ENCODE peak calls at places on chromosomes 1 and 21, in eight cellular contexts. One of them, this sample, is unnamed.
A peak's percentile ranks its signal among the peaks of the same experiment; 100 is the strongest.

GRCh38 chr1:245091818-245092637 is 62.8 kb upstream of the KIF26B start:
- DNase-seq in fibroblast of lung: peak; percentile 99
- DNase-seq in cardiac muscle cell: no peak
- DNase-seq in epithelial cell of esophagus: peak; percentile 97
- DNase-seq in MM.1S: no peak
- DNase-seq in body of pancreas: peak; percentile 12
- DNase-seq in psoas muscle: no peak
- DNase-seq in ovary: no peak
- DNase-seq in this sample: peak; percentile 94

GRCh38 chr1:59229138-59229537 is 67.8 kb upstream of the FGGY start:
- DNase-seq in fibroblast of lung: no peak
- DNase-seq in epithelial cell of esophagus: peak; percentile 59
- DNase-seq in body of pancreas: no peak
- DNase-seq in cardiac muscle cell: no peak
- DNase-seq in MM.1S: no peak
- DNase-seq in psoas muscle: no peak
- DNase-seq in ovary: no peak
- DNase-seq in this sample: peak; percentile 49

GRCh38 chr1:38009088-38009840 is 3.3 kb upstream of the UTP11 start:
- DNase-seq in psoas muscle: peak; percentile 88
- DNase-seq in ovary: no peak
- DNase-seq in body of pancreas: no peak
- DNase-seq in cardiac muscle cell: peak; percentile 36
- DNase-seq in MM.1S: no peak
- DNase-seq in fibroblast of lung: peak; percentile 72
- DNase-seq in epithelial cell of esophagus: peak; percentile 75
- DNase-seq in this sample: peak; percentile 75

GRCh38 chr1:87121732-87122163 is 206.9 kb upstream of the LMO4 start:
- DNase-seq in ovary: no peak
- DNase-seq in MM.1S: no peak
- DNase-seq in psoas muscle: no peak
- DNase-seq in epithelial cell of esophagus: no peak
- DNase-seq in fibroblast of lung: no peak
- DNase-seq in body of pancreas: no peak
- DNase-seq in cardiac muscle cell: no peak
- DNase-seq in this sample: no peak

GRCh38 chr1:194512361-194512760 is 1325.9 kb upstream of the B3GALT2 start:
- DNase-seq in fibroblast of lung: no peak
- DNase-seq in MM.1S: no peak
- DNase-seq in psoas muscle: no peak
- DNase-seq in body of pancreas: no peak
- DNase-seq in cardiac muscle cell: no peak
- DNase-seq in ovary: no peak
- DNase-seq in epithelial cell of esophagus: no peak
- DNase-seq in this sample: no peak

GRCh38 chr1:215719569-215719968 is 152.5 kb downstream of the KCTD3 start:
- DNase-seq in cardiac muscle cell: no peak
- DNase-seq in ovary: no peak
- DNase-seq in body of pancreas: no peak
- DNase-seq in MM.1S: no peak
- DNase-seq in psoas muscle: no peak
- DNase-seq in epithelial cell of esophagus: peak; percentile 55
- DNase-seq in fibroblast of lung: peak; percentile 25
- DNase-seq in this sample: no peak

GRCh38 chr21:45152265-45152746 is 77.9 kb downstream of the ADARB1 start:
- DNase-seq in epithelial cell of esophagus: no peak
- DNase-seq in MM.1S: no peak
- DNase-seq in ovary: no peak
- DNase-seq in body of pancreas: peak; percentile 18
- DNase-seq in psoas muscle: no peak
- DNase-seq in fibroblast of lung: peak; percentile 65
- DNase-seq in cardiac muscle cell: peak; percentile 48
- DNase-seq in this sample: no peak

GRCh38 chr21:32252136-32252535 is 26.7 kb downstream of the MIS18A start:
- DNase-seq in epithelial cell of esophagus: no peak
- DNase-seq in fibroblast of lung: no peak
- DNase-seq in MM.1S: no peak
- DNase-seq in cardiac muscle cell: no peak
- DNase-seq in body of pancreas: no peak
- DNase-seq in psoas muscle: no peak
- DNase-seq in ovary: no peak
- DNase-seq in this sample: no peak

GRCh38 chr1:85649591-85649990 is 58.6 kb downstream of the ZNHIT6 start:
- DNase-seq in cardiac muscle cell: no peak
- DNase-seq in psoas muscle: no peak
- DNase-seq in body of pancreas: no peak
- DNase-seq in epithelial cell of esophagus: no peak
- DNase-seq in ovary: no peak
- DNase-seq in MM.1S: no peak
- DNase-seq in fibroblast of lung: no peak
- DNase-seq in this sample: no peak

GRCh38 chr1:2383576-2383975 is 7.8 kb downstream of the MORN1 start:
- DNase-seq in MM.1S: no peak
- DNase-seq in ovary: peak; percentile 15
- DNase-seq in fibroblast of lung: no peak
- DNase-seq in cardiac muscle cell: no peak
- DNase-seq in body of pancreas: no peak
- DNase-seq in epithelial cell of esophagus: no peak
- DNase-seq in psoas muscle: peak; percentile 22
- DNase-seq in this sample: no peak

GRCh38 chr1:15876357-15876756 is 28.9 kb downstream of the SPEN start:
- DNase-seq in fibroblast of lung: no peak
- DNase-seq in epithelial cell of esophagus: peak; percentile 18
- DNase-seq in cardiac muscle cell: peak; percentile 25
- DNase-seq in body of pancreas: peak; percentile 21
- DNase-seq in ovary: no peak
- DNase-seq in MM.1S: no peak
- DNase-seq in psoas muscle: no peak
- DNase-seq in this sample: no peak

GRCh38 chr1:198465201-198466144 is 75.0 kb downstream of the ATP6V1G3 start:
- DNase-seq in cardiac muscle cell: peak; percentile 48
- DNase-seq in ovary: no peak
- DNase-seq in epithelial cell of esophagus: peak; percentile 73
- DNase-seq in fibroblast of lung: peak; percentile 64
- DNase-seq in psoas muscle: no peak
- DNase-seq in body of pancreas: no peak
- DNase-seq in MM.1S: peak; percentile 66
- DNase-seq in this sample: peak; percentile 82

GRCh38 chr1:172895050-172895460 is 155.7 kb downstream of the TNFSF18 start:
- DNase-seq in ovary: no peak
- DNase-seq in psoas muscle: no peak
- DNase-seq in cardiac muscle cell: peak; percentile 8
- DNase-seq in MM.1S: peak; percentile 94
- DNase-seq in body of pancreas: no peak
- DNase-seq in epithelial cell of esophagus: no peak
- DNase-seq in fibroblast of lung: peak; percentile 25
- DNase-seq in this sample: no peak

GRCh38 chr1:209341689-209342420 is 241.7 kb upstream of the CAMK1G start:
- DNase-seq in psoas muscle: no peak
- DNase-seq in fibroblast of lung: no peak
- DNase-seq in epithelial cell of esophagus: no peak
- DNase-seq in MM.1S: no peak
- DNase-seq in cardiac muscle cell: no peak
- DNase-seq in body of pancreas: no peak
- DNase-seq in ovary: no peak
- DNase-seq in this sample: no peak

GRCh38 chr1:179175011-179175934 is 54.2 kb downstream of the ABL2 start:
- DNase-seq in fibroblast of lung: peak; percentile 87
- DNase-seq in epithelial cell of esophagus: peak; percentile 85
- DNase-seq in cardiac muscle cell: no peak
- DNase-seq in psoas muscle: no peak
- DNase-seq in ovary: no peak
- DNase-seq in MM.1S: no peak
- DNase-seq in body of pancreas: no peak
- DNase-seq in this sample: peak; percentile 45

GRCh38 chr1:218226005-218226404 is 59.1 kb upstream of the RRP15 start:
- DNase-seq in body of pancreas: no peak
- DNase-seq in MM.1S: no peak
- DNase-seq in psoas muscle: no peak
- DNase-seq in fibroblast of lung: no peak
- DNase-seq in cardiac muscle cell: no peak
- DNase-seq in epithelial cell of esophagus: no peak
- DNase-seq in ovary: no peak
- DNase-seq in this sample: no peak
- H3K4me3 ChIP-seq in body of pancreas: no peak overlapping the region
- H3K4me3 ChIP-seq in MM.1S: no peak overlapping the region
- H3K4me3 ChIP-seq in psoas muscle: no peak overlapping the region
- H3K4me3 ChIP-seq in fibroblast of lung: no peak overlapping the region
- H3K4me3 ChIP-seq in cardiac muscle cell: no peak overlapping the region
- H3K4me3 ChIP-seq in epithelial cell of esophagus: no peak overlapping the region
- H3K4me3 ChIP-seq in ovary: no peak overlapping the region
- H3K4me3 ChIP-seq in this sample: no peak overlapping the region

GRCh38 chr1:68570859-68571258 is 74.0 kb upstream of the DEPDC1 start:
- DNase-seq in epithelial cell of esophagus: no peak
- DNase-seq in psoas muscle: no peak
- DNase-seq in fibroblast of lung: no peak
- DNase-seq in MM.1S: no peak
- DNase-seq in ovary: no peak
- DNase-seq in body of pancreas: no peak
- DNase-seq in cardiac muscle cell: no peak
- DNase-seq in this sample: peak; percentile 26
- TF ChIP-seq CTCF in epithelial cell of esophagus: no peak
- TF ChIP-seq CTCF in psoas muscle: no peak
- TF ChIP-seq CTCF in fibroblast of lung: no peak
- TF ChIP-seq CTCF in MM.1S: no peak
- TF ChIP-seq CTCF in ovary: no peak
- TF ChIP-seq CTCF in body of pancreas: no peak
- TF ChIP-seq CTCF in cardiac muscle cell: no peak
- TF ChIP-seq CTCF in this sample: no peak

DNA sequence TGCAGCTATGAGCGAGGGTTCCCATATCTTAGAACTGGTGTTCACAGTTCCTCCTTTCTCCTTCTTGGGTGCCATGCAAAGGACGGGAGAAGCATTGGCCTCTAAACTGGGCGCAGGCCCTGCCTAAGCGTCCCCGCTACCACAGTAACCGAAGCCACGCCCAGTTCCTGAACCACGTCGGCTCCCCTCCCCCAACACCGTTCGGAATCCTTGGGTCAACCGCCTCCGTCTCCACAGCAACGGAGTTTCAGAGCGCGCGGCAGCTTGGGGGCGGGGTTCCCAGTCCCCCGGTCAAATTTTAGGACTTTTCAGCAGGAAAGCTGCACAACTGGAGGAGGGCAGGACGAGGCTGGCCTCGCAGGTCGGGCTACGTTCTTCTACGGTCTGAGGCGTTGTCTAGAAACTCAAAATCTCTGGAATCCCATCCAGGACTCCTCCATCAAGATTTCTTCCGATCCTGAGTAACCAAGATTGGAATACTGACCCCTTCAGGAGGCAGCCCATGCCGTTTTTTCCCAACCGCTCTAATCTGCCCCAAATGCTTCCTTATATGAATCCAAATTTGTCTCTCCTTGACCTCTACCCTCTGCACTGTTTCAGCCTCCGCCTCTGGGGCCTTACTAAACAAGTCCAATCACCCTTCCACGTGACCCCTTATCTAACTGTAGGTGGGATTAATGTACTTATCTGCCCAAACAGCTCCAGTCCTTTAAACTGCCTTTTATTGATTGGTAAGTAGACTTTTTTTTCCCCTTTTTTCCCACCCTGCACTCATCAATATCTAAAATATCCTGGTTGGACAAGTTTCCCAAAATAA is at the start of gene SPAG17:
- DNase-seq in MM.1S: no peak
- DNase-seq in cardiac muscle cell: peak; percentile 88
- DNase-seq in epithelial cell of esophagus: peak; percentile 72
- DNase-seq in fibroblast of lung: peak; percentile 66
- DNase-seq in psoas muscle: peak; percentile 80
- DNase-seq in body of pancreas: peak; percentile 89
- DNase-seq in ovary: peak; percentile 64
- DNase-seq in this sample: peak; percentile 23
- H3K4me3 ChIP-seq in MM.1S: no peak within 1 kb of the TSS
- H3K4me3 ChIP-seq in cardiac muscle cell: peak within 1 kb of the TSS; percentile 40
- H3K4me3 ChIP-seq in epithelial cell of esophagus: peak within 1 kb of the TSS; percentile 48
- H3K4me3 ChIP-seq in fibroblast of lung: peak within 1 kb of the TSS; percentile 62
- H3K4me3 ChIP-seq in psoas muscle: peak within 1 kb of the TSS; percentile 58
- H3K4me3 ChIP-seq in body of pancreas: peak within 1 kb of the TSS; percentile 25
- H3K4me3 ChIP-seq in ovary: peak within 1 kb of the TSS; percentile 7
- H3K4me3 ChIP-seq in this sample: peak within 1 kb of the TSS; percentile 44

GRCh38 chr1:24386931-24387330 is 26.7 kb downstream of the STPG1 start:
- DNase-seq in MM.1S: no peak
- DNase-seq in epithelial cell of esophagus: no peak
- DNase-seq in psoas muscle: no peak
- DNase-seq in body of pancreas: no peak
- DNase-seq in cardiac muscle cell: no peak
- DNase-seq in fibroblast of lung: no peak
- DNase-seq in ovary: no peak
- DNase-seq in this sample: no peak
- TF ChIP-seq CTCF in MM.1S: no peak
- TF ChIP-seq CTCF in epithelial cell of esophagus: no peak
- TF ChIP-seq CTCF in psoas muscle: no peak
- TF ChIP-seq CTCF in body of pancreas: no peak
- TF ChIP-seq CTCF in cardiac muscle cell: no peak
- TF ChIP-seq CTCF in fibroblast of lung: no peak
- TF ChIP-seq CTCF in ovary: no peak
- TF ChIP-seq CTCF in this sample: no peak

This sample was measured in fibroblast of the aortic adventitia.